ENCODE peak calls at places on chromosomes 11 and 22, in eight cellular contexts. One of them, this sample, is unnamed.
A peak's percentile ranks its signal among the peaks of the same experiment; 100 is the strongest.

GRCh38 chr11:123707606-123708205 is 33.8 kb downstream of the ZNF202 start:
- DNase-seq in right lobe of liver: peak; percentile 50
- DNase-seq in AG09309: no peak
- DNase-seq in retinal pigment epithelial cell: no peak
- DNase-seq in RWPE1: peak; percentile 72
- DNase-seq in tibial nerve: peak; percentile 45
- DNase-seq in CD8-positive, alpha-beta T cell: peak; percentile 23
- DNase-seq in cardiac fibroblast: peak; percentile 83
- DNase-seq in this sample: peak; percentile 38

GRCh38 chr22:48567213-48567975 is 1260.3 kb downstream of the BRD1 start:
- DNase-seq in right lobe of liver: no peak
- DNase-seq in tibial nerve: no peak
- DNase-seq in RWPE1: no peak
- DNase-seq in cardiac fibroblast: no peak
- DNase-seq in AG09309: no peak
- DNase-seq in retinal pigment epithelial cell: no peak
- DNase-seq in CD8-positive, alpha-beta T cell: no peak
- DNase-seq in this sample: no peak

GRCh38 chr22:47417699-47418098 is 655.2 kb downstream of the TBC1D22A start:
- DNase-seq in AG09309: no peak
- DNase-seq in right lobe of liver: no peak
- DNase-seq in RWPE1: no peak
- DNase-seq in CD8-positive, alpha-beta T cell: no peak
- DNase-seq in retinal pigment epithelial cell: no peak
- DNase-seq in tibial nerve: no peak
- DNase-seq in cardiac fibroblast: no peak
- DNase-seq in this sample: no peak

GRCh38 chr11:65498977-65499712 is at the start of gene MALAT1:
- DNase-seq in tibial nerve: peak; percentile 98
- DNase-seq in CD8-positive, alpha-beta T cell: peak; percentile 95
- DNase-seq in right lobe of liver: peak; percentile 94
- DNase-seq in retinal pigment epithelial cell: no peak
- DNase-seq in RWPE1: peak; percentile 60
- DNase-seq in AG09309: no peak
- DNase-seq in cardiac fibroblast: peak; percentile 98
- DNase-seq in this sample: peak; percentile 93

GRCh38 chr11:62602141-62603071 is 741 bp upstream of the MTA2 start:
- DNase-seq in AG09309: no peak
- DNase-seq in RWPE1: peak; percentile 79
- DNase-seq in retinal pigment epithelial cell: no peak
- DNase-seq in CD8-positive, alpha-beta T cell: peak; percentile 26
- DNase-seq in right lobe of liver: peak; percentile 73
- DNase-seq in cardiac fibroblast: no peak
- DNase-seq in tibial nerve: peak; percentile 62
- DNase-seq in this sample: no peak

GRCh38 chr11:107011977-107012376 is 6.3 kb downstream of the GUCY1A2 start:
- DNase-seq in RWPE1: no peak
- DNase-seq in AG09309: no peak
- DNase-seq in retinal pigment epithelial cell: no peak
- DNase-seq in right lobe of liver: no peak
- DNase-seq in CD8-positive, alpha-beta T cell: no peak
- DNase-seq in tibial nerve: no peak
- DNase-seq in cardiac fibroblast: peak; percentile 61
- DNase-seq in this sample: no peak

GRCh38 chr22:29724843-29725242 is 5.0 kb downstream of the CABP7 start:
- DNase-seq in cardiac fibroblast: no peak
- DNase-seq in CD8-positive, alpha-beta T cell: no peak
- DNase-seq in RWPE1: no peak
- DNase-seq in right lobe of liver: no peak
- DNase-seq in retinal pigment epithelial cell: no peak
- DNase-seq in AG09309: no peak
- DNase-seq in tibial nerve: no peak
- DNase-seq in this sample: no peak

GRCh38 chr11:12889243-12889642 is 119.9 kb upstream of the RASSF10 start:
- DNase-seq in tibial nerve: peak; percentile 49
- DNase-seq in CD8-positive, alpha-beta T cell: no peak
- DNase-seq in retinal pigment epithelial cell: no peak
- DNase-seq in cardiac fibroblast: peak; percentile 84
- DNase-seq in RWPE1: no peak
- DNase-seq in AG09309: peak; percentile 64
- DNase-seq in right lobe of liver: no peak
- DNase-seq in this sample: no peak

GRCh38 chr22:31526275-31526674 is 29.9 kb downstream of the SFI1 start:
- DNase-seq in retinal pigment epithelial cell: no peak
- DNase-seq in tibial nerve: no peak
- DNase-seq in right lobe of liver: no peak
- DNase-seq in AG09309: no peak
- DNase-seq in CD8-positive, alpha-beta T cell: no peak
- DNase-seq in RWPE1: no peak
- DNase-seq in cardiac fibroblast: no peak
- DNase-seq in this sample: no peak

DNA sequence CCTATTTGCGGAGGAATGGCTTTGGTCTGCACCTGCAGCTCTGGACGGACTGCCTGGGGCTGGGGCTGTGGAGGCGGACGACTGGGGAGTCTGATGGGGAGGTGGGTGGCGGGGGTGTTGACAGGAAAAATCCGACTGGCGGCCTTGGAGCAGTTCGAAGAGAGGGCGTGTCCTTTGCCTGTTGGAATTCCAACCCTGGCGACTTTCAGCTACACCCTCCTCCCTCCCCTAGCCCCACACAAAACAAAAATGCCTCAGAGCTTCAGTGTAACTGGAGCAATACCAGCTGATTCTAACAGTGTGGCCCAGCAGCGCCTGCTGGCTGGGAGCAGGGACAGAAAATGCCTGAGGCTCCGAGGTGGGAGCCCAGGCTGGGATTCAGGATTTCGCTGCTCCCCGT is 85.4 kb downstream of the ATXN10 start:
- DNase-seq in retinal pigment epithelial cell: peak; percentile 25
- DNase-seq in CD8-positive, alpha-beta T cell: no peak
- DNase-seq in cardiac fibroblast: no peak
- DNase-seq in tibial nerve: no peak
- DNase-seq in AG09309: no peak
- DNase-seq in right lobe of liver: no peak
- DNase-seq in RWPE1: no peak
- DNase-seq in this sample: no peak
- TF ChIP-seq CTCF in retinal pigment epithelial cell: peak; percentile 39
- TF ChIP-seq CTCF in CD8-positive, alpha-beta T cell: no peak
- TF ChIP-seq CTCF in cardiac fibroblast: no peak
- TF ChIP-seq CTCF in tibial nerve: no peak
- TF ChIP-seq CTCF in AG09309: no peak
- TF ChIP-seq CTCF in right lobe of liver: no peak
- TF ChIP-seq CTCF in RWPE1: no peak
- TF ChIP-seq CTCF in this sample: no peak

DNA sequence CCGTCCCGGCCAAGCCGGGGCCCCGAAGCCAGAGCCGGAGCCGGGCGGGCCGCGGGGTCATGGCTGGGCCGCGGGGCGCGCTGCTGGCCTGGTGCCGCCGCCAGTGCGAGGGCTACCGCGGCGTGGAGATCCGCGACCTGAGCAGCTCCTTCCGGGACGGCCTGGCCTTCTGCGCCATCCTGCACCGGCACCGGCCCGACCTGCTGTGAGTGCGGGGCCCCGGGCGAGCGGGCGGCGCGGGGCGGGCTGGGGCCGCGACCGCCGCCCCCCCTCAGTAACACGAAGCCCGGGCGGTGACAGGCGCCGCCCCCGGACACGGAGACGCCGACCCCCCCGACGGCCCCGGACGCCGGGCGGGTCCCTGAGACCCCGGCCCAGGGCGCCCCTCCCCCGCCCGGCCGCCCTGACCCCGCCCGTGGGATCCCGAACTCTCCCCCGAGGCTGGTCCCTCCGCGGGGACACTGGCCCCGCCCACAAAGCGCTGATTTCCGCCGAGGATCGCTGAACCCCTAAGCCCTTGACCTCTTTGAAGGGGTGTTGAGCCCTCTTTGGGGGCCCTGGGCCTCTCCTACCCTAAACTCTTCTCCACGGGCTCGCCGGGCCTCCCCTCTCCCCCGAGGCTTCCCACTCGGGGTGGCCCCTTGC is 389 bp downstream of the MICALL1 start:
- DNase-seq in RWPE1: no peak
- DNase-seq in right lobe of liver: no peak
- DNase-seq in retinal pigment epithelial cell: no peak
- DNase-seq in tibial nerve: no peak
- DNase-seq in CD8-positive, alpha-beta T cell: peak; percentile 25
- DNase-seq in AG09309: no peak
- DNase-seq in cardiac fibroblast: no peak
- DNase-seq in this sample: no peak
- TF ChIP-seq CTCF in RWPE1: no peak
- TF ChIP-seq CTCF in right lobe of liver: no peak
- TF ChIP-seq CTCF in retinal pigment epithelial cell: no peak
- TF ChIP-seq CTCF in tibial nerve: no peak
- TF ChIP-seq CTCF in CD8-positive, alpha-beta T cell: no peak
- TF ChIP-seq CTCF in AG09309: no peak
- TF ChIP-seq CTCF in cardiac fibroblast: no peak
- TF ChIP-seq CTCF in this sample: no peak

GRCh38 chr11:101436511-101437142 is 147.2 kb downstream of the TRPC6 start:
- DNase-seq in cardiac fibroblast: peak; percentile 67
- DNase-seq in AG09309: no peak
- DNase-seq in CD8-positive, alpha-beta T cell: no peak
- DNase-seq in retinal pigment epithelial cell: no peak
- DNase-seq in tibial nerve: peak; percentile 57
- DNase-seq in right lobe of liver: no peak
- DNase-seq in RWPE1: peak; percentile 20
- DNase-seq in this sample: peak; percentile 30
- TF ChIP-seq CTCF in cardiac fibroblast: peak; percentile 70
- TF ChIP-seq CTCF in AG09309: peak; percentile 80
- TF ChIP-seq CTCF in CD8-positive, alpha-beta T cell: no peak
- TF ChIP-seq CTCF in retinal pigment epithelial cell: peak; percentile 87
- TF ChIP-seq CTCF in tibial nerve: peak; percentile 43
- TF ChIP-seq CTCF in right lobe of liver: peak; percentile 71
- TF ChIP-seq CTCF in RWPE1: peak; percentile 52
- TF ChIP-seq CTCF in this sample: peak; percentile 77

DNA sequence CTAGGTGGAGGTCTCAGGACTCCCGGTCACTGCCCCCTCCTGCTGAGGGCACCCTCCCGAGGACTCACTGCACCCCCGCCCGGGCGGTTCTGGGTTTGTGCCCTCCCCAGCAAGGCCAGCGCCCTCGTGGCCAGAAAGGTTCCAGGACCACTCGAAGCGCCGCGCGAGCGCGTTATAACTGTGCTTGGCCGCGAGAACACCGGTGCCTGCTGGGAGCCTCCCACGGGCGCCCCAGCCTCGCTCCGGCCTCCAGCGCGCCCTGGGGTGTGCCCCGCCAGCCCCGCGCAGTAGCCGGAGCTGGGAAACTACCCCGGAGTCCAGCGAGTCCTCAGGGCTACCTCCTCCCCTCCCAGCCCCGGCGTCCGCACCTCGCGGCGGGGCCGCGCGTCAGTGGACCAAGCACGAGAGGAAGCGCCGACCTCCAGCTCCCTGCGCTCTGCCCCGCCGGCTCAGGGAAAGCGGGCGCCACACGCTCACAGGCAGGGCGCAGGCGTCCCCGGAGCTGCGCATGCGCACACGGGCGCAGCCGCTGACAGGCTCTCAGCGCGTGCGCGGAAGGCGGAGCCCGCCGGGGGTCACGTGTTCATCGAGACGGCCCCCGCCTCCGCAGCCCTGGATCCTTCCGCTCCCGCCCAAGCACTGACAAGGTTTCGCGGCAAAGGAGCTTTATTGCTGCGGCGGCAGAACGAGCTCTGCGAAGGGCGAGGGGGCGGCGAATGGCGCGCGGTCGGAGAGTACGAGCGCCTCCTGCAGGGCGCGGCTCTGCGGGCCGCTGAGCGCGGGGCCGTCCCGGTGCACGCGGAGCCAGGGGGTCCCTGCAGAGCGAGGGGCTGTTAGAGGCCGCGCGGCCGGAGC is at the start of gene SCO2:
- DNase-seq in right lobe of liver: peak; percentile 97
- DNase-seq in RWPE1: peak; percentile 95
- DNase-seq in AG09309: peak; percentile 85
- DNase-seq in retinal pigment epithelial cell: peak; percentile 85
- DNase-seq in CD8-positive, alpha-beta T cell: peak; percentile 94
- DNase-seq in cardiac fibroblast: peak; percentile 97
- DNase-seq in tibial nerve: peak; percentile 90
- DNase-seq in this sample: peak; percentile 95
- TF ChIP-seq CTCF in right lobe of liver: peak; percentile 31
- TF ChIP-seq CTCF in RWPE1: no peak
- TF ChIP-seq CTCF in AG09309: peak; percentile 45
- TF ChIP-seq CTCF in retinal pigment epithelial cell: peak; percentile 54
- TF ChIP-seq CTCF in CD8-positive, alpha-beta T cell: no peak
- TF ChIP-seq CTCF in cardiac fibroblast: peak; percentile 31
- TF ChIP-seq CTCF in tibial nerve: peak; percentile 54
- TF ChIP-seq CTCF in this sample: peak; percentile 65

GRCh38 chr11:2564588-2565440 is 120.0 kb downstream of the KCNQ1 start:
- DNase-seq in CD8-positive, alpha-beta T cell: no peak
- DNase-seq in RWPE1: no peak
- DNase-seq in right lobe of liver: no peak
- DNase-seq in retinal pigment epithelial cell: no peak
- DNase-seq in tibial nerve: no peak
- DNase-seq in cardiac fibroblast: no peak
- DNase-seq in AG09309: no peak
- DNase-seq in this sample: no peak

GRCh38 chr11:2566223-2567025 is 121.6 kb downstream of the KCNQ1 start:
- DNase-seq in right lobe of liver: peak; percentile 65
- DNase-seq in retinal pigment epithelial cell: no peak
- DNase-seq in tibial nerve: no peak
- DNase-seq in RWPE1: no peak
- DNase-seq in cardiac fibroblast: no peak
- DNase-seq in CD8-positive, alpha-beta T cell: no peak
- DNase-seq in AG09309: no peak
- DNase-seq in this sample: no peak

GRCh38 chr11:2564008-2564530 is 119.3 kb downstream of the KCNQ1 start:
- DNase-seq in retinal pigment epithelial cell: no peak
- DNase-seq in cardiac fibroblast: no peak
- DNase-seq in right lobe of liver: no peak
- DNase-seq in RWPE1: no peak
- DNase-seq in CD8-positive, alpha-beta T cell: no peak
- DNase-seq in tibial nerve: no peak
- DNase-seq in AG09309: no peak
- DNase-seq in this sample: no peak

GRCh38 chr11:2567026-2567671 is 122.3 kb downstream of the KCNQ1 start:
- DNase-seq in CD8-positive, alpha-beta T cell: no peak
- DNase-seq in tibial nerve: no peak
- DNase-seq in RWPE1: no peak
- DNase-seq in right lobe of liver: no peak
- DNase-seq in cardiac fibroblast: no peak
- DNase-seq in retinal pigment epithelial cell: no peak
- DNase-seq in AG09309: no peak
- DNase-seq in this sample: no peak

DNA sequence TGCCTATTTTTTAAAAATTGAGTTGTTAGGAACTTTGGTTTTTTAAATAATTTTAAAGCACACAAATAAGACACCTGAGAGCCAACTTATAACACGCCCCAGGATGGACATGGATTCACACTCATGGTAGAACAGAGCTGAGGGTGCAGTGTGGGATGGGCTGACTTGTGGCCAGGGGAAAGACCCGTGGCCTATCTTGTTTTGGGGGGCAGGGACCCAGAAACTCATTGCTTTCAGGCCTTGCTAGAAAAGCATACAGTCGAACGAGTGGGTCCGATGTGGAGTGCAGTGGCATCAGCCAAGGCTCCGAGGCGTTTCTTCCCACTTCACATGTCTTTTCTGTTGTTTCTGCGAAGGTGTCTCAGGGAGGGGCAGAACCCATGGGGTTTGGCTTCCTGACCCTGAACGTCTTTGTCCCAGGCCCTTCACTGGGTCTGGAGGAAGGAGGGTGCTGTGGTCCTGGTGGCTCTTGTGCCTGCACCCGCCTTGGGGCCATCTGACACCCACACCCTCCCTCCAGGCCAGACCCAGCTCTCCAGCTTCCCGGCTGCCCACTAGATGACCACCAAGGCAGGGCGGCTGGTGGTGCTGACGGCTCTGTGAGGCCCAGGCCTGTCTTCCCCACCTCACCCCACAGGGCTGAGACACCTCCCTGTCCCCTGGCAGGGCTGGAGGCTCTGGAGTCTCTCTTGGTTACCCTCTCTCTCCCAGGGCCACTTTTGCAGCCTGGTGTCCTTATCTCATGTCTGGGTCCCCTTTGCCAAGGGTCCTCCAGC is 120.8 kb downstream of the KCNQ1 start:
- DNase-seq in tibial nerve: no peak
- DNase-seq in cardiac fibroblast: no peak
- DNase-seq in retinal pigment epithelial cell: no peak
- DNase-seq in CD8-positive, alpha-beta T cell: no peak
- DNase-seq in RWPE1: no peak
- DNase-seq in AG09309: no peak
- DNase-seq in right lobe of liver: no peak
- DNase-seq in this sample: no peak
- TF ChIP-seq CTCF in tibial nerve: no peak
- TF ChIP-seq CTCF in cardiac fibroblast: no peak
- TF ChIP-seq CTCF in retinal pigment epithelial cell: no peak
- TF ChIP-seq CTCF in CD8-positive, alpha-beta T cell: no peak
- TF ChIP-seq CTCF in RWPE1: no peak
- TF ChIP-seq CTCF in AG09309: no peak
- TF ChIP-seq CTCF in right lobe of liver: no peak
- TF ChIP-seq CTCF in this sample: no peak